ENCODE peak calls at places on chromosomes 6 and 20, in seven cellular contexts. One of them, this sample, is unnamed.

GRCh38 chr20:31861346-31862156 is 8.8 kb downstream of the DUSP15 start:
- DNase-seq in keratinocyte: no peak
- DNase-seq in fibroblast of lung: peak; percentile 39
- DNase-seq in adrenal gland: peak; percentile 58
- DNase-seq in psoas muscle: peak; percentile 61
- DNase-seq in body of pancreas: peak; percentile 63
- DNase-seq in CD8-positive, alpha-beta memory T cell: peak; percentile 63
- DNase-seq in this sample: peak; percentile 40

GRCh38 chr20:41617059-41617921 is 887 bp downstream of the CHD6 start:
- DNase-seq in keratinocyte: no peak
- DNase-seq in adrenal gland: peak; percentile 54
- DNase-seq in fibroblast of lung: peak; percentile 47
- DNase-seq in psoas muscle: peak; percentile 43
- DNase-seq in body of pancreas: peak; percentile 27
- DNase-seq in CD8-positive, alpha-beta memory T cell: peak; percentile 38
- DNase-seq in this sample: peak; percentile 65

GRCh38 chr6:124294572-124294971 is 490.9 kb downstream of the NKAIN2 start:
- DNase-seq in fibroblast of lung: no peak
- DNase-seq in keratinocyte: no peak
- DNase-seq in body of pancreas: no peak
- DNase-seq in adrenal gland: no peak
- DNase-seq in psoas muscle: no peak
- DNase-seq in CD8-positive, alpha-beta memory T cell: no peak
- DNase-seq in this sample: no peak

GRCh38 chr6:37550436-37550835 is 50.7 kb upstream of the CCDC167 start:
- DNase-seq in fibroblast of lung: peak; percentile 78
- DNase-seq in CD8-positive, alpha-beta memory T cell: no peak
- DNase-seq in body of pancreas: no peak
- DNase-seq in keratinocyte: no peak
- DNase-seq in psoas muscle: no peak
- DNase-seq in adrenal gland: no peak
- DNase-seq in this sample: no peak

GRCh38 chr20:58169441-58169840 is 59.0 kb downstream of the ANKRD60 start:
- DNase-seq in adrenal gland: no peak
- DNase-seq in keratinocyte: no peak
- DNase-seq in CD8-positive, alpha-beta memory T cell: no peak
- DNase-seq in body of pancreas: no peak
- DNase-seq in fibroblast of lung: peak; percentile 41
- DNase-seq in psoas muscle: no peak
- DNase-seq in this sample: no peak

GRCh38 chr6:161438430-161439030 is 164.7 kb upstream of the AGPAT4 start:
- DNase-seq in psoas muscle: no peak
- DNase-seq in body of pancreas: no peak
- DNase-seq in CD8-positive, alpha-beta memory T cell: no peak
- DNase-seq in adrenal gland: no peak
- DNase-seq in keratinocyte: no peak
- DNase-seq in fibroblast of lung: no peak
- DNase-seq in this sample: no peak

GRCh38 chr20:48704761-48705160 is 123.0 kb downstream of the PREX1 start:
- DNase-seq in keratinocyte: no peak
- DNase-seq in fibroblast of lung: no peak
- DNase-seq in adrenal gland: no peak
- DNase-seq in psoas muscle: no peak
- DNase-seq in CD8-positive, alpha-beta memory T cell: no peak
- DNase-seq in body of pancreas: no peak
- DNase-seq in this sample: no peak

GRCh38 chr6:2950713-2951112 is 20.7 kb downstream of the SERPINB6 start:
- DNase-seq in adrenal gland: no peak
- DNase-seq in body of pancreas: no peak
- DNase-seq in psoas muscle: no peak
- DNase-seq in CD8-positive, alpha-beta memory T cell: no peak
- DNase-seq in keratinocyte: no peak
- DNase-seq in fibroblast of lung: no peak
- DNase-seq in this sample: no peak

GRCh38 chr20:33299111-33299603 is 16.1 kb downstream of the BPIFB1 start:
- DNase-seq in adrenal gland: peak; percentile 64
- DNase-seq in fibroblast of lung: peak; percentile 42
- DNase-seq in psoas muscle: peak; percentile 61
- DNase-seq in body of pancreas: peak; percentile 61
- DNase-seq in CD8-positive, alpha-beta memory T cell: peak; percentile 60
- DNase-seq in keratinocyte: no peak
- DNase-seq in this sample: peak; percentile 56

GRCh38 chr6:12181481-12181880 is 108.7 kb upstream of the EDN1 start:
- DNase-seq in psoas muscle: no peak
- DNase-seq in body of pancreas: no peak
- DNase-seq in keratinocyte: no peak
- DNase-seq in fibroblast of lung: no peak
- DNase-seq in CD8-positive, alpha-beta memory T cell: no peak
- DNase-seq in adrenal gland: no peak
- DNase-seq in this sample: no peak

GRCh38 chr20:33914871-33915270 is 78.8 kb upstream of the RALY start:
- DNase-seq in fibroblast of lung: peak; percentile 34
- DNase-seq in keratinocyte: no peak
- DNase-seq in psoas muscle: no peak
- DNase-seq in body of pancreas: no peak
- DNase-seq in adrenal gland: peak; percentile 33
- DNase-seq in CD8-positive, alpha-beta memory T cell: no peak
- DNase-seq in this sample: peak; percentile 38

GRCh38 chr6:109006818-109007217 is 87.8 kb downstream of the SESN1 start:
- DNase-seq in keratinocyte: no peak
- DNase-seq in psoas muscle: no peak
- DNase-seq in adrenal gland: no peak
- DNase-seq in body of pancreas: no peak
- DNase-seq in CD8-positive, alpha-beta memory T cell: no peak
- DNase-seq in fibroblast of lung: no peak
- DNase-seq in this sample: no peak

GRCh38 chr6:109008537-109008950 is 86.1 kb downstream of the SESN1 start:
- DNase-seq in adrenal gland: no peak
- DNase-seq in CD8-positive, alpha-beta memory T cell: no peak
- DNase-seq in psoas muscle: no peak
- DNase-seq in body of pancreas: no peak
- DNase-seq in fibroblast of lung: peak; percentile 65
- DNase-seq in keratinocyte: no peak
- DNase-seq in this sample: peak; percentile 44

GRCh38 chr6:109008951-109009760 is 85.5 kb downstream of the SESN1 start:
- DNase-seq in body of pancreas: peak; percentile 95
- DNase-seq in fibroblast of lung: peak; percentile 79
- DNase-seq in adrenal gland: peak; percentile 96
- DNase-seq in psoas muscle: peak; percentile 97
- DNase-seq in CD8-positive, alpha-beta memory T cell: peak; percentile 93
- DNase-seq in keratinocyte: no peak
- DNase-seq in this sample: peak; percentile 91

GRCh38 chr6:109008061-109008460 is 86.6 kb downstream of the SESN1 start:
- DNase-seq in adrenal gland: no peak
- DNase-seq in body of pancreas: no peak
- DNase-seq in psoas muscle: no peak
- DNase-seq in fibroblast of lung: no peak
- DNase-seq in keratinocyte: no peak
- DNase-seq in CD8-positive, alpha-beta memory T cell: no peak
- DNase-seq in this sample: no peak

DNA sequence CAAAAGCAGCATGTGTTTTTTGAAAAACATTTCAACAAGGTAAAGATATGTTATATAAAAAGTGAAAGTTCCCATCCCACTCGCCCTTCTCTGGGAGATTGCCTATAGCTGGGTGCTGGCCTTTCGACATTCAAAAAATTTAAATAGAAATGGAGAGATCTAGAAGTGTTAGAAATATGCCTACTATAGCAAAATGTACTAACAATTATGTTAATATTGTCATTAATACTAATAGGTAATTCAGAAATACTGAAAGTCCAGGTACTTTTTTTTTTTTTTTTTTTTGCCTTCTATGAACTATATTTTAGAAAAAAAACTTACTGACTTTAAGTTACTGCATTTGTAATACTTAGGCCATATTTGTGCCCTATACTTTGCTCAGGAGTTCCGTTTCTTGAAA is 87.1 kb downstream of the SESN1 start:
- DNase-seq in CD8-positive, alpha-beta memory T cell: no peak
- DNase-seq in body of pancreas: no peak
- DNase-seq in adrenal gland: no peak
- DNase-seq in fibroblast of lung: no peak
- DNase-seq in psoas muscle: no peak
- DNase-seq in keratinocyte: no peak
- DNase-seq in this sample: no peak
- H3K9me3 ChIP-seq in CD8-positive, alpha-beta memory T cell: no peaks in the 10 kb centered on the region
- H3K9me3 ChIP-seq in body of pancreas: no peaks in the 10 kb centered on the region
- H3K9me3 ChIP-seq in adrenal gland: no peaks in the 10 kb centered on the region
- H3K9me3 ChIP-seq in fibroblast of lung: no peaks in the 10 kb centered on the region
- H3K9me3 ChIP-seq in psoas muscle: no peaks in the 10 kb centered on the region
- H3K9me3 ChIP-seq in keratinocyte: no peaks in the 10 kb centered on the region
- H3K9me3 ChIP-seq in this sample: no peaks in the 10 kb centered on the region

GRCh38 chr20:62596486-62596885 is 45.8 kb upstream of the SLCO4A1 start:
- DNase-seq in body of pancreas: no peak
- DNase-seq in psoas muscle: no peak
- DNase-seq in fibroblast of lung: no peak
- DNase-seq in CD8-positive, alpha-beta memory T cell: no peak
- DNase-seq in keratinocyte: no peak
- DNase-seq in adrenal gland: no peak
- DNase-seq in this sample: no peak
- H3K4me1 ChIP-seq in body of pancreas: peaks cover 7% of the 10 kb centered on the region
- H3K4me1 ChIP-seq in psoas muscle: no peaks in the 10 kb centered on the region
- H3K4me1 ChIP-seq in fibroblast of lung: no peaks in the 10 kb centered on the region
- H3K4me1 ChIP-seq in CD8-positive, alpha-beta memory T cell: no peaks in the 10 kb centered on the region
- H3K4me1 ChIP-seq in keratinocyte: peaks cover 16% of the 10 kb centered on the region
- H3K4me1 ChIP-seq in adrenal gland: peaks cover 6% of the 10 kb centered on the region
- H3K4me1 ChIP-seq in this sample: peaks cover 3% of the 10 kb centered on the region

DNA sequence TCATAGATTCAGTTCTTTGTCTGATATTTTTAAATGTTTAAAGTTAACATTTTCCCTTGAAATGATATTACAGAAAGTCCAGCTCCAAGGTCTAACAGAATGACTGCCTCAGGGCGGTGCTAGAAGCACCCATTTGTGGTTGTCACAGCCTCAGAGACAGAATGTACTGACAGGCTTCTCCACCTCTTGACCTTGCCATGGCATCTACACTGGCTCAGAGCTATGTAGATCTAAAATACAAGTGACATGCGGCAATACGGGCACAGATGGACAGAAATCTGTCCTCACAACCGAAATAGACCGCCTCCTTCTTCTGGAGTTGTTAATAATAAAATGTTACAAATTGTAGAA is 167.2 kb upstream of the THEMIS start:
- DNase-seq in keratinocyte: no peak
- DNase-seq in psoas muscle: no peak
- DNase-seq in adrenal gland: no peak
- DNase-seq in CD8-positive, alpha-beta memory T cell: no peak
- DNase-seq in fibroblast of lung: no peak
- DNase-seq in body of pancreas: no peak
- DNase-seq in this sample: no peak
- H3K27ac ChIP-seq in keratinocyte: no peak overlapping the region
- H3K27ac ChIP-seq in psoas muscle: no peak overlapping the region
- H3K27ac ChIP-seq in adrenal gland: no peak overlapping the region
- H3K27ac ChIP-seq in CD8-positive, alpha-beta memory T cell: no peak overlapping the region
- H3K27ac ChIP-seq in fibroblast of lung: no peak overlapping the region
- H3K27ac ChIP-seq in body of pancreas: no peak overlapping the region
- H3K27ac ChIP-seq in this sample: no peak overlapping the region

GRCh38 chr6:21883929-21884328 is 290.4 kb downstream of the SOX4 start:
- DNase-seq in CD8-positive, alpha-beta memory T cell: no peak
- DNase-seq in adrenal gland: no peak
- DNase-seq in body of pancreas: no peak
- DNase-seq in psoas muscle: no peak
- DNase-seq in fibroblast of lung: no peak
- DNase-seq in keratinocyte: no peak
- DNase-seq in this sample: no peak
- H3K9me3 ChIP-seq in CD8-positive, alpha-beta memory T cell: no peaks in the 10 kb centered on the region
- H3K9me3 ChIP-seq in adrenal gland: no peaks in the 10 kb centered on the region
- H3K9me3 ChIP-seq in body of pancreas: no peaks in the 10 kb centered on the region
- H3K9me3 ChIP-seq in psoas muscle: no peaks in the 10 kb centered on the region
- H3K9me3 ChIP-seq in fibroblast of lung: no peaks in the 10 kb centered on the region
- H3K9me3 ChIP-seq in keratinocyte: no peaks in the 10 kb centered on the region
- H3K9me3 ChIP-seq in this sample: peaks cover 5% of the 10 kb centered on the region

DNA sequence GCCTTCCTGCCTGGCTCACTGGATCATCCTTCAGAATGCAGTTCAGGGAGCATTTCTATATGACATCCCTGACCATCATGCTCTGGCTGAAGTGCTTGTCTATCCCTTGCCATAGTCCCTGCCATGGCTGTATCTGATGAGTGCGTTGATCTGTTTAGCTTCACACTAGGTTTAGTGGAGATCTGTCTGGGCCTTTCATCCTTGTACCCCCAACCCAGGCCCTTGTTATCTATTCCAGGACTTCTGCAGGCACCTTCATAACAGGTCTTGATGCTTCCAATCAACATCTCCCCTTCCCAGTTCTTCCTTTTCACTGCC is 102.4 kb downstream of the QRSL1 start:
- DNase-seq in keratinocyte: no peak
- DNase-seq in body of pancreas: no peak
- DNase-seq in CD8-positive, alpha-beta memory T cell: no peak
- DNase-seq in psoas muscle: no peak
- DNase-seq in fibroblast of lung: no peak
- DNase-seq in adrenal gland: no peak
- DNase-seq in this sample: no peak
- H3K4me1 ChIP-seq in keratinocyte: peaks cover 12% of the 10 kb centered on the region
- H3K4me1 ChIP-seq in body of pancreas: peaks cover 89% of the 10 kb centered on the region
- H3K4me1 ChIP-seq in CD8-positive, alpha-beta memory T cell: no peaks in the 10 kb centered on the region
- H3K4me1 ChIP-seq in psoas muscle: peaks cover 3% of the 10 kb centered on the region
- H3K4me1 ChIP-seq in fibroblast of lung: no peaks in the 10 kb centered on the region
- H3K4me1 ChIP-seq in adrenal gland: no peaks in the 10 kb centered on the region
- H3K4me1 ChIP-seq in this sample: no peaks in the 10 kb centered on the region

GRCh38 chr6:13760307-13760706 is 48.7 kb upstream of the RANBP9 start:
- DNase-seq in psoas muscle: no peak
- DNase-seq in fibroblast of lung: no peak
- DNase-seq in CD8-positive, alpha-beta memory T cell: no peak
- DNase-seq in adrenal gland: no peak
- DNase-seq in keratinocyte: no peak
- DNase-seq in body of pancreas: no peak
- DNase-seq in this sample: no peak
- H3K27ac ChIP-seq in psoas muscle: no peak overlapping the region
- H3K27ac ChIP-seq in fibroblast of lung: no peak overlapping the region
- H3K27ac ChIP-seq in CD8-positive, alpha-beta memory T cell: no peak overlapping the region
- H3K27ac ChIP-seq in adrenal gland: no peak overlapping the region
- H3K27ac ChIP-seq in keratinocyte: peak overlapping the region; percentile 1
- H3K27ac ChIP-seq in body of pancreas: no peak overlapping the region
- H3K27ac ChIP-seq in this sample: no peak overlapping the region

GRCh38 chr6:76262240-76262639 is 189.8 kb upstream of the IMPG1 start:
- DNase-seq in psoas muscle: no peak
- DNase-seq in fibroblast of lung: no peak
- DNase-seq in keratinocyte: no peak
- DNase-seq in body of pancreas: no peak
- DNase-seq in CD8-positive, alpha-beta memory T cell: no peak
- DNase-seq in adrenal gland: no peak
- DNase-seq in this sample: no peak
- H3K9me3 ChIP-seq in psoas muscle: no peaks in the 10 kb centered on the region
- H3K9me3 ChIP-seq in fibroblast of lung: no peaks in the 10 kb centered on the region
- H3K9me3 ChIP-seq in keratinocyte: no peaks in the 10 kb centered on the region
- H3K9me3 ChIP-seq in body of pancreas: no peaks in the 10 kb centered on the region
- H3K9me3 ChIP-seq in CD8-positive, alpha-beta memory T cell: no peaks in the 10 kb centered on the region
- H3K9me3 ChIP-seq in adrenal gland: no peaks in the 10 kb centered on the region
- H3K9me3 ChIP-seq in this sample: no peaks in the 10 kb centered on the region